ENCODE peak calls at places on chromosomes 6 and 20, in seven cellular contexts. H, B, D, E, A, W and U are unnamed samples.

GRCh38 chr6:107264357-107264831 is 149.1 kb upstream of the BEND3 start:
- DNase-seq in B (no peak), W (no peak), H (no peak), A (peak; percentile 78), D (no peak), E (peak; percentile 89), U (no peak)

GRCh38 chr6:156988276-156989158 is 211.3 kb downstream of the ARID1B start:
- DNase-seq in B (peak; percentile 67), E (no peak), A (no peak), H (no peak), D (no peak), W (no peak), U (no peak)

GRCh38 chr20:59752101-59752586 is 147.8 kb downstream of the PHACTR3 start:
- DNase-seq in D (no peak), E (no peak), A (no peak), W (peak; percentile 79), H (no peak), B (peak; percentile 22), U (no peak)

GRCh38 chr20:19138758-19139157 is 73.7 kb upstream of the SLC24A3 start:
- DNase-seq in D (no peak), H (no peak), A (no peak), B (no peak), W (no peak), E (no peak), U (no peak)

GRCh38 chr20:20552076-20552475 is 160.4 kb downstream of the RALGAPA2 start:
- DNase-seq in B (no peak), D (no peak), H (no peak), E (no peak), A (no peak), W (no peak), U (no peak)

GRCh38 chr6:100463685-100464161 is 998 bp downstream of the SIM1 start:
- DNase-seq in A (no peak), B (no peak), H (no peak), W (no peak), D (no peak), E (no peak), U (no peak)

GRCh38 chr6:165674155-165675029 is 11.4 kb upstream of the PDE10A start:
- DNase-seq in B (no peak), E (no peak), W (no peak), H (no peak), D (no peak), A (no peak), U (no peak)

GRCh38 chr20:34771680-34772081 is 53.8 kb downstream of the NCOA6 start:
- DNase-seq in A (no peak), B (no peak), W (no peak), H (no peak), D (no peak), E (no peak), U (no peak)

GRCh38 chr6:99151634-99152344 is 197.7 kb downstream of the FAXC start:
- DNase-seq in D (peak; percentile 54), W (no peak), A (peak; percentile 40), H (peak; percentile 41), B (no peak), E (peak; percentile 28), U (peak; percentile 59)

GRCh38 chr20:29750268-29750899 is 1507.1 kb upstream of the DEFB115 start:
- DNase-seq in A (no peak), B (no peak), D (no peak), E (no peak), W (peak; percentile 37), H (no peak), U (no peak)

GRCh38 chr6:128882991-128883571 is at the start of gene LAMA2:
- DNase-seq in A (no peak), W (peak; percentile 75), H (peak; percentile 42), E (peak; percentile 55), B (no peak), D (peak; percentile 57), U (peak; percentile 92)

GRCh38 chr20:60254901-60255411 is 296.7 kb downstream of the CDH26 start:
- DNase-seq in H (peak; percentile 73), W (no peak), A (no peak), B (no peak), D (no peak), E (peak; percentile 73), U (no peak)

GRCh38 chr6:34938268-34938667 is 49.2 kb downstream of the ANKS1A start:
- DNase-seq in W (no peak), A (peak; percentile 15), H (no peak), B (no peak), D (peak; percentile 11), E (no peak), U (no peak)

GRCh38 chr6:119129148-119129967 is 50.9 kb upstream of the FAM184A start:
- DNase-seq in B (no peak), W (no peak), H (no peak), D (no peak), E (peak; percentile 76), A (peak; percentile 60), U (no peak)

GRCh38 chr6:153208706-153209105 is 77.6 kb upstream of the RGS17 start:
- DNase-seq in B (no peak), H (no peak), A (no peak), D (no peak), W (no peak), E (no peak), U (no peak)

GRCh38 chr6:155765275-155766194 is 309.9 kb upstream of the NOX3 start:
- DNase-seq in B (no peak), A (no peak), H (no peak), D (no peak), W (no peak), E (peak; percentile 90), U (no peak)

GRCh38 chr6:139392834-139393233 is 18.4 kb upstream of the CITED2 start:
- DNase-seq in A (no peak), D (no peak), E (peak; percentile 73), B (no peak), H (no peak), W (no peak), U (no peak)

GRCh38 chr20:10863337-10864060 is 189.7 kb upstream of the JAG1 start:
- DNase-seq in D (peak; percentile 54), B (no peak), E (peak; percentile 90), W (no peak), A (peak; percentile 57), H (peak; percentile 44), U (no peak)

GRCh38 chr6:31394381-31394780 is 9.0 kb upstream of the MICA start:
- DNase-seq in H (no peak), A (no peak), B (no peak), D (no peak), E (no peak), W (no peak), U (no peak)

GRCh38 chr6:160102956-160103824 is 18.4 kb upstream of the SLC22A1 start:
- DNase-seq in W (peak; percentile 58), E (peak; percentile 11), D (no peak), A (peak; percentile 41), H (peak; percentile 37), B (no peak), U (no peak)

GRCh38 chr6:160104821-160105517 is 16.6 kb upstream of the SLC22A1 start:
- DNase-seq in B (no peak), E (no peak), A (peak; percentile 11), D (no peak), H (no peak), W (peak; percentile 54), U (no peak)

GRCh38 chr6:160102399-160102798 is 19.2 kb upstream of the SLC22A1 start:
- DNase-seq in B (no peak), A (no peak), E (no peak), W (no peak), D (no peak), H (no peak), U (no peak)

GRCh38 chr6:160103825-160104100 is 17.9 kb upstream of the SLC22A1 start:
- DNase-seq in H (no peak), B (no peak), A (no peak), W (peak; percentile 18), E (no peak), D (no peak), U (no peak)

GRCh38 chr6:160101262-160102205 is 20.1 kb upstream of the SLC22A1 start:
- DNase-seq in A (no peak), H (no peak), D (no peak), B (no peak), E (no peak), W (peak; percentile 66), U (no peak)
- TF ChIP-seq POLR2A in A (no peak), H (no peak), D (no peak), B (no peak), E (no peak), W (no peak), U (no peak)

DNA sequence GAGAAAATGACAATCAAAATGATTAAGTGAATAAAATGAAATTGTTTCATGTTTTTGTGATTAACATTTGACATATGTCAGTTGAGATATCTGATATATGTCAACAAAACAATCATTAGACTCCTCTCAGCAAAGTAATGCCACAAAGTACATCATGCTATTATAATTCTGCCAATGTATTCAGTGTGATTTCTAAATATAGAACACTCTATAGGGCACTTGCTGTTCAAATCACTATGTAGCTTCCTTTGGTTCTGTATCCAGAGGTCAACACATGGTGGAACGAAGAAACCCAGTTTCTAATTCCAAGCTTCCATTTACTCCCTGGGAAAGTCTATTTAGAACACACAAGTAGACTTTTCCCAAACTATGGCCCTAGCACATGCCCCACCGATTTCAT is 227.5 kb upstream of the FAM83B start:
- DNase-seq in E (no peak), D (no peak), B (no peak), H (no peak), W (no peak), A (no peak), U (no peak)
- H3K27ac ChIP-seq in E (no peak overlapping the region), D (no peak overlapping the region), B (no peak overlapping the region), H (no peak overlapping the region), W (no peak overlapping the region), A (no peak overlapping the region), U (no peak overlapping the region)

DNA sequence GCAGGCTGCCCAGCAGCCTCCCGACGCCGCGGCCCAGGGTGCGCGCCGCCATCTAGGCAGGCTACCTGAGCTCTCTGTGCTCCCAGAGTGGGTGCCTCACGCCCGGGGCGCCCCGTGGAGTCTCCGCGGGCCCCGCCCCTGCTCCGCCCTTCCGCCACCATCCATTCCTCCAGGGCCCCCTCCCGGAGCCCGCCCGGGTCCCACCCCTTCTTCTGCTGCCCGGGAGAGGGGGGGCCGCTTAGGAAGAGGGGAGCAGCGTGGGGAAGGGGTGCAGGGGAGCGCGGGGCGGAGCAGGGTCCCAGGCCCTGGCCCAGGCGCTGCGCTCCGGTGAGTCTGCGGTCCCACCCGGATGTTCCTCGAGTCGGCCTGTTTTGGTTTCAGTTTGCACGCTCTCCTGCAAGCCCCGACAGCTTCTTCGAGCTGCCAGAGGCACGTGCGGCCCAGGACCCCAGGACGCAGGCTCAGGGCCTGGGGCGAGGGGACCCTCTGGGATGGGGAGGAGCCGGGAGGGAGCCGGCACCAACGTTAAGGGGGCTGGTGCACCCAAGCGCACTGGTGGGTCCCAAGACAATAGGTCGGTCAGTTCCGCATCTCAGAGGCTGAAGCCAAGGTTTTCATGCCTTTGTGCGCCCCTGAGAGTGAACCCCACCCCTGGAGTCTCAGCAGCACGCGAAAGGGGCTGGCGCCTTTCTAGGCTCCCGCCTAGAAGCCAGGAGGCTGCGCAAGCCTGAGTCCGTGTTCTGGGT is at the start of gene ACSS1:
- DNase-seq in E (peak; percentile 31), H (peak; percentile 62), A (peak; percentile 54), D (peak; percentile 76), W (peak; percentile 96), B (peak; percentile 84), U (peak; percentile 80)
- TF ChIP-seq POLR2A in E (no peak), H (no peak), A (peak; percentile 69), D (no peak), W (no peak), B (peak; percentile 30), U (no peak)

DNA sequence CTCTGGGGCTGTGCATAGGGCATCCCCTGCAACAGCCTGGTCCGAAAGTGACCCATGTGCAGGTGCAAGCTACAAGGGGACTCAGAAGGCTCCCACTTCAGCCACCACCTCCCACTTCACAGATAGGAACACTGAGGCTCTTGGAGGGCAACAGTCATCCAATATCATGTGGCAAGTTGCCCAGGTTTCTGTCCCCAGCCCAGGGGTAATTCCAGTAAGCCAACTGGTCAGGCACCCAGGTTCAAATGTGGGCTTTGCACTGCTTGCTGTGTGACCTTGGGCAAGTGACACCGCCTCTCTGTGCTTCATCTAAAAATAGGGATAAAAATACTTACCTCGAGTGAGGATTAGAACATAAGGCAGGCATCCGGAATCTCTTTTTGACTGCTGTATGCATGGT is 62.0 kb upstream of the SIRPA start:
- DNase-seq in E (no peak), D (no peak), W (no peak), B (no peak), H (no peak), A (no peak), U (no peak)
- H3K27ac ChIP-seq in E (no peak overlapping the region), D (no peak overlapping the region), W (no peak overlapping the region), B (no peak overlapping the region), H (no peak overlapping the region), A (no peak overlapping the region), U (no peak overlapping the region)